ENCODE peak calls at places on chromosomes 3 and 15, in ten cellular contexts. W is Panc1, N is sigmoid colon, D is prostate gland, R is transverse colon, A is stomach, M is spleen, U is esophagus muscularis mucosa, Q is endothelial cell of umbilical vein, I is GM12878. Z is an unnamed sample.

GRCh38 chr3:53709856-53710674 is 136.2 kb downstream of the CHDH start:
- DNase-seq in W (peak; percentile 25), N (peak; percentile 84), D (peak; percentile 59), R (peak; percentile 60), A (peak; percentile 75), M (peak; percentile 86), U (peak; percentile 24), Q (peak; percentile 72), I (no peak), Z (peak; percentile 47)

GRCh38 chr3:13597661-13598060 is 48.7 kb downstream of the FBLN2 start:
- DNase-seq in W (no peak), N (peak; percentile 48), D (no peak), R (no peak), A (no peak), M (peak; percentile 51), U (no peak), Q (no peak), I (no peak), Z (no peak)

GRCh38 chr15:85296615-85297402 is 83.6 kb upstream of the AKAP13 start:
- DNase-seq in W (peak; percentile 85), N (peak; percentile 81), D (peak; percentile 76), R (peak; percentile 78), A (peak; percentile 69), M (peak; percentile 81), U (no peak), Q (peak; percentile 85), I (peak; percentile 68), Z (no peak)

GRCh38 chr15:44264148-44264547 is 24.4 kb upstream of the GOLM2 start:
- DNase-seq in W (no peak), N (no peak), D (no peak), R (no peak), A (no peak), M (no peak), U (no peak), Q (no peak), I (no peak), Z (no peak)

GRCh38 chr15:41022487-41023090 is 69.3 kb downstream of the CHAC1 start:
- DNase-seq in W (peak; percentile 56), N (no peak), D (no peak), R (peak; percentile 20), A (peak; percentile 32), M (no peak), U (no peak), Q (peak; percentile 80), I (peak; percentile 21), Z (no peak)

GRCh38 chr3:111763101-111763500 is 96.0 kb upstream of the PHLDB2 start:
- DNase-seq in W (no peak), N (no peak), D (no peak), R (no peak), A (no peak), M (no peak), U (no peak), Q (no peak), I (no peak), Z (no peak)

GRCh38 chr15:59622289-59622688 is 10.7 kb downstream of the GCNT3 start:
- DNase-seq in W (peak; percentile 45), N (no peak), D (no peak), R (peak; percentile 84), A (peak; percentile 66), M (peak; percentile 79), U (no peak), Q (peak; percentile 55), I (no peak), Z (no peak)

GRCh38 chr3:45167011-45167911 is 21.1 kb upstream of the CDCP1 start:
- DNase-seq in W (peak; percentile 81), N (peak; percentile 80), D (peak; percentile 90), R (peak; percentile 92), A (peak; percentile 92), M (peak; percentile 89), U (peak; percentile 95), Q (peak; percentile 93), I (no peak), Z (peak; percentile 97)

GRCh38 chr15:70140543-70141375 is 43.0 kb upstream of the TLE3 start:
- DNase-seq in W (no peak), N (no peak), D (peak; percentile 44), R (no peak), A (peak; percentile 39), M (no peak), U (no peak), Q (peak; percentile 80), I (no peak), Z (no peak)

GRCh38 chr3:17456036-17456435 is 286.4 kb downstream of the TBC1D5 start:
- DNase-seq in W (no peak), N (no peak), D (no peak), R (no peak), A (no peak), M (no peak), U (no peak), Q (no peak), I (no peak), Z (no peak)

GRCh38 chr3:129665024-129665768 is 58.7 kb upstream of the PLXND1 start:
- DNase-seq in W (no peak), N (no peak), D (no peak), R (no peak), A (no peak), M (no peak), U (no peak), Q (no peak), I (no peak), Z (no peak)

GRCh38 chr3:134694445-134694844 is 43.6 kb upstream of the KY start:
- DNase-seq in W (no peak), N (no peak), D (no peak), R (no peak), A (no peak), M (no peak), U (no peak), Q (no peak), I (no peak), Z (peak; percentile 60)

GRCh38 chr3:146222204-146223046 is 28.5 kb downstream of the PLSCR4 start:
- DNase-seq in W (no peak), N (no peak), D (no peak), R (peak; percentile 63), A (no peak), M (no peak), U (no peak), Q (peak; percentile 95), I (no peak), Z (no peak)

GRCh38 chr15:31373096-31373865 is 46.6 kb downstream of the KLF13 start:
- DNase-seq in W (no peak), N (peak; percentile 59), D (no peak), R (no peak), A (no peak), M (peak; percentile 66), U (no peak), Q (no peak), I (no peak), Z (no peak)

GRCh38 chr15:31374489-31374888 is 47.9 kb downstream of the KLF13 start:
- DNase-seq in W (no peak), N (no peak), D (no peak), R (peak; percentile 79), A (no peak), M (peak; percentile 66), U (no peak), Q (no peak), I (no peak), Z (no peak)

GRCh38 chr15:31373970-31374369 is 47.3 kb downstream of the KLF13 start:
- DNase-seq in W (no peak), N (no peak), D (no peak), R (no peak), A (no peak), M (peak; percentile 70), U (no peak), Q (no peak), I (no peak), Z (no peak)

GRCh38 chr15:31371520-31372240 is 45.0 kb downstream of the KLF13 start:
- DNase-seq in W (no peak), N (no peak), D (no peak), R (no peak), A (no peak), M (peak; percentile 76), U (no peak), Q (no peak), I (no peak), Z (no peak)

DNA sequence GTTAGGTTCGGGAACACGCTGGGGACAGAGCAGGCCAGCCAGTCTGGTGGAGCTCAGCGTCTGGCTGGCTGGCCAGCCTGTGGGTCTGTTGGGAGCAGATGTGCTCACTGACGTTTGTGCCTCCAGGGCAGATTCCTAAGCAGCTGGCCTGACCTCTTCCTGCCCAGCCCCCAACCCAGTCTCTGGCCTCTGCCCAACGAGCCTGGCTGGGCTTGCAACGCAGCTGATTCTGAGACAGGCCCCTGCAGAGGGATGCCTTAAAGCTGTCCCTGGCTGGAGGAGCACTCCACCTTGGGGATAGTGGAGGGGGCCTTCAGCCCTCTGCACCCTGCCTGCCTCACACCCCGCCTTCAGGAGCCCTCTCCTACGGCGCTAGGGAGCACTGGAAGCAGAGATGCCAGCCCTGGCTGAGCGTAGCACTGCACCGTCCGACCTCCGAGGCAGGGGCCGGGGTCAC is 46.0 kb downstream of the KLF13 start:
- DNase-seq in W (no peak), N (peak; percentile 90), D (no peak), R (no peak), A (no peak), M (peak; percentile 73), U (no peak), Q (no peak), I (no peak), Z (no peak)
- TF ChIP-seq POLR2AphosphoS5 in W (no peak), N (peak; percentile 64), D (peak; percentile 4), R (no peak), A (peak; percentile 36), M (peak; percentile 50), U (peak; percentile 75), Q (no peak), I (no peak), Z (peak; percentile 55)

GRCh38 chr15:87207251-87207650 is 1049.3 kb downstream of the NTRK3 start:
- DNase-seq in W (no peak), N (no peak), D (no peak), R (no peak), A (no peak), M (no peak), U (no peak), Q (no peak), I (no peak), Z (no peak)
- H3K9me3 ChIP-seq in W (no peaks in the 10 kb centered on the region), N (no peaks in the 10 kb centered on the region), D (no peaks in the 10 kb centered on the region), R (no peaks in the 10 kb centered on the region), A (no peaks in the 10 kb centered on the region), M (no peaks in the 10 kb centered on the region), U (no peaks in the 10 kb centered on the region), Q (peaks cover 4% of the 10 kb centered on the region), I (no peaks in the 10 kb centered on the region), Z (no peaks in the 10 kb centered on the region)

GRCh38 chr3:151346292-151346691 is 16.9 kb upstream of the P2RY13 start:
- DNase-seq in W (no peak), N (no peak), D (no peak), R (no peak), A (no peak), M (no peak), U (no peak), Q (no peak), I (no peak), Z (no peak)
- TF ChIP-seq POLR2AphosphoS5 in W (no peak), N (no peak), D (no peak), R (no peak), A (no peak), M (peak; percentile 1), U (no peak), Q (no peak), I (no peak), Z (no peak)

GRCh38 chr3:104275199-104275598 is 1091.5 kb upstream of the ALCAM start:
- DNase-seq in W (no peak), N (no peak), D (no peak), R (no peak), A (no peak), M (no peak), U (no peak), Q (no peak), I (no peak), Z (no peak)

GRCh38 chr3:104281713-104282112 is 1085.0 kb upstream of the ALCAM start:
- DNase-seq in W (no peak), N (no peak), D (no peak), R (no peak), A (no peak), M (no peak), U (no peak), Q (no peak), I (no peak), Z (no peak)

GRCh38 chr3:104279617-104280016 is 1087.1 kb upstream of the ALCAM start:
- DNase-seq in W (no peak), N (no peak), D (no peak), R (no peak), A (no peak), M (no peak), U (no peak), Q (peak; percentile 26), I (no peak), Z (no peak)
- H3K9me3 ChIP-seq in W (peaks cover 46% of the 10 kb centered on the region), N (peaks cover 5% of the 10 kb centered on the region), D (no peaks in the 10 kb centered on the region), R (peaks cover 10% of the 10 kb centered on the region), A (peaks cover 40% of the 10 kb centered on the region), M (peaks cover 40% of the 10 kb centered on the region), U (peaks cover 32% of the 10 kb centered on the region), Q (no peaks in the 10 kb centered on the region), I (peaks cover 2% of the 10 kb centered on the region), Z (peaks cover 31% of the 10 kb centered on the region)

Z was measured in breast epithelium.